ENCODE peak calls at places on chromosomes 16 and 17, in eight cellular contexts. E, T, A, O, H, B, U and Z are unnamed samples.

GRCh38 chr17:61465550-61466237 is 13.5 kb downstream of the TBX4 start:
- DNase-seq in U (no peak), T (no peak), A (no peak), E (no peak), H (no peak), B (peak), O (no peak), Z (no peak)

GRCh38 chr17:27531469-27531948 is 75.3 kb downstream of the KSR1 start:
- DNase-seq in H (no peak), E (no peak), B (no peak), A (no peak), O (no peak), T (no peak), U (no peak), Z (no peak)

GRCh38 chr17:61376931-61377838 is 22.5 kb upstream of the TBX2 start:
- DNase-seq in U (no peak), T (no peak), B (no peak), H (no peak), O (no peak), E (no peak), A (no peak), Z (no peak)

GRCh38 chr17:45976755-45977505 is 22.1 kb upstream of the STH start:
- DNase-seq in T (no peak), H (no peak), O (no peak), E (no peak), U (no peak), B (peak), A (no peak), Z (no peak)

GRCh38 chr17:45818708-45819107 is 26.0 kb upstream of the SPPL2C start:
- DNase-seq in U (no peak), O (no peak), B (no peak), A (no peak), H (no peak), T (no peak), E (no peak), Z (no peak)

GRCh38 chr16:68707341-68708152 is 29.5 kb upstream of the CDH1 start:
- DNase-seq in T (no peak), B (peak), O (no peak), E (peak), U (peak), H (peak), A (peak), Z (peak)

GRCh38 chr16:7334801-7335560 is 2.3 kb downstream of the RBFOX1 start:
- DNase-seq in H (no peak), E (no peak), U (no peak), B (no peak), O (no peak), A (no peak), T (no peak), Z (no peak)

GRCh38 chr16:10480151-10480550 is 94.3 kb downstream of the ATF7IP2 start:
- DNase-seq in T (no peak), E (no peak), A (no peak), H (no peak), U (no peak), B (no peak), O (no peak), Z (no peak)

GRCh38 chr16:12516621-12517309 is 286.9 kb downstream of the CPPED1 start:
- DNase-seq in O (no peak), H (no peak), A (no peak), U (no peak), B (no peak), T (no peak), E (no peak), Z (peak)

GRCh38 chr16:81997738-81998137 is 13.5 kb downstream of the SDR42E1 start:
- DNase-seq in U (peak), H (peak), E (no peak), O (no peak), B (no peak), T (no peak), A (no peak), Z (no peak)

GRCh38 chr17:51850206-51850605 is 308.3 kb downstream of the CA10 start:
- DNase-seq in O (no peak), A (no peak), B (peak), E (peak), T (no peak), U (no peak), H (peak), Z (no peak)

GRCh38 chr16:65833171-65833871 is 533.2 kb upstream of the CDH5 start:
- DNase-seq in O (no peak), E (no peak), U (peak), T (peak), A (peak), H (peak), B (no peak), Z (no peak)

GRCh38 chr16:23256440-23256839 is 45.7 kb upstream of the SCNN1B start:
- DNase-seq in T (no peak), A (no peak), B (no peak), H (no peak), U (no peak), E (no peak), O (no peak), Z (peak)

GRCh38 chr16:90032664-90033346 is 13.5 kb upstream of the DBNDD1 start:
- DNase-seq in O (no peak), T (no peak), A (no peak), E (no peak), H (no peak), B (no peak), U (peak), Z (no peak)

GRCh38 chr17:66988069-66988798 is 23.7 kb downstream of the CACNG4 start:
- DNase-seq in O (peak), U (no peak), B (peak), E (peak), H (no peak), T (peak), A (no peak), Z (no peak)

GRCh38 chr16:69340095-69340644 is 598 bp downstream of the NIP7 start:
- DNase-seq in B (no peak), U (no peak), T (no peak), A (no peak), E (peak), H (no peak), O (no peak), Z (no peak)

GRCh38 chr16:67475051-67475450 is 5.9 kb downstream of the ATP6V0D1 start:
- DNase-seq in B (no peak), H (no peak), E (no peak), T (no peak), O (no peak), U (no peak), A (no peak), Z (no peak)

GRCh38 chr17:79537061-79537460 is 73.8 kb downstream of the RBFOX3 start:
- DNase-seq in B (no peak), E (no peak), O (no peak), A (no peak), H (no peak), U (no peak), T (no peak), Z (no peak)

GRCh38 chr16:11890231-11890630 is 25.5 kb downstream of the GSPT1 start:
- DNase-seq in A (no peak), T (no peak), O (no peak), E (no peak), U (no peak), B (no peak), H (no peak), Z (no peak)

GRCh38 chr17:65122836-65123756 is 14.1 kb upstream of the RGS9 start:
- DNase-seq in T (peak), H (peak), U (peak), A (no peak), B (peak), O (peak), E (peak), Z (peak)

GRCh38 chr16:86882586-86883280 is 304.4 kb downstream of the FOXL1 start:
- DNase-seq in B (no peak), U (peak), O (no peak), T (no peak), A (no peak), E (no peak), H (peak), Z (no peak)

GRCh38 chr16:81524382-81524781 is 79.8 kb downstream of the CMIP start:
- DNase-seq in H (no peak), U (no peak), A (no peak), O (no peak), E (no peak), B (no peak), T (no peak), Z (no peak)

GRCh38 chr17:51353296-51353695 is 93.0 kb downstream of the UTP18 start:
- DNase-seq in O (no peak), E (no peak), B (no peak), T (no peak), U (no peak), H (no peak), A (no peak), Z (no peak)

GRCh38 chr17:33090806-33091205 is 99.2 kb downstream of the SPACA3 start:
- DNase-seq in O (no peak), T (no peak), B (no peak), E (no peak), U (no peak), A (no peak), H (no peak), Z (no peak)

GRCh38 chr17:38881600-38882191 is 11.8 kb downstream of the LASP1 start:
- DNase-seq in H (no peak), A (no peak), U (peak), B (peak), T (peak), E (peak), O (no peak), Z (peak)

GRCh38 chr16:28258571-28258970 is 33.8 kb upstream of the SBK1 start:
- DNase-seq in E (peak), U (no peak), B (peak), O (no peak), A (no peak), T (peak), H (no peak), Z (no peak)

GRCh38 chr16:12131755-12132154 is 155.2 kb downstream of the SNX29 start:
- DNase-seq in A (no peak), B (no peak), H (no peak), U (no peak), T (no peak), O (no peak), E (no peak), Z (no peak)

GRCh38 chr16:86398622-86399021 is 111.7 kb upstream of the FOXF1 start:
- DNase-seq in U (peak), O (no peak), T (no peak), H (no peak), A (no peak), B (no peak), E (no peak), Z (no peak)

GRCh38 chr16:88479795-88480760 is 27.0 kb downstream of the ZFPM1 start:
- DNase-seq in E (no peak), T (no peak), O (peak), A (no peak), B (no peak), H (no peak), U (no peak), Z (no peak)

GRCh38 chr17:65783845-65784334 is 222.4 kb upstream of the AXIN2 start:
- DNase-seq in E (no peak), O (no peak), T (no peak), A (no peak), U (peak), H (peak), B (no peak), Z (peak)

GRCh38 chr16:89525146-89525913 is 17.1 kb downstream of the SPG7 start:
- DNase-seq in B (no peak), A (no peak), H (no peak), E (no peak), T (no peak), O (no peak), U (no peak), Z (no peak)

GRCh38 chr17:74394977-74395376 is 27.7 kb downstream of the GPR142 start:
- DNase-seq in T (no peak), E (no peak), B (no peak), A (no peak), O (no peak), U (no peak), H (peak), Z (no peak)

GRCh38 chr16:85444879-85445778 is 168.0 kb upstream of the GSE1 start:
- DNase-seq in U (no peak), B (peak), O (peak), E (peak), T (peak), A (no peak), H (no peak), Z (peak)

GRCh38 chr16:11407047-11407982 is 62.1 kb downstream of the RMI2 start:
- DNase-seq in O (peak), E (peak), B (peak), T (peak), A (peak), H (peak), U (peak), Z (peak)

GRCh38 chr16:77234611-77235010 is 35.4 kb downstream of the SYCE1L start:
- DNase-seq in U (no peak), E (peak), T (no peak), B (peak), O (no peak), H (peak), A (no peak), Z (no peak)

DNA sequence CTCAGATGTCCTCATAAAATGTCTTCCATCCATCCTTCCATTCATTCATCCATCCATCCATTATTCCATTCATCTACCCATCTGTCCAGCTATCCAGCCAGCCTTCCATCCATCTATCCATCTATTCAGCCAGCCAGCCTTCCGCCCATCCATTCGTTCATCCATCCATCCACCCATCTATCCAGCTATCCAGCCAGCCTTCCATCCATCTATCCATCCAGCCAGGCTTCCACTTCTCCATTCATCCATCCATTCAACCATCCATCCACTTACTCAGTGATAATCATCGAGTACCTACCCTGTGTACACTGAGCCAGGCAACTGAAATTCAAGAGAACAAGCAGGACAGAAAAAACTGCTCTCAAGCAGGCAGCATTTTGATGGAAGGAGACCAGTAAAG is 4.6 kb upstream of the CCDC182 start:
- DNase-seq in O (no peak), U (no peak), T (no peak), B (no peak), E (no peak), A (no peak), H (no peak), Z (no peak)
- H3K4me3 ChIP-seq in O (no peak), U (no peak), T (no peak), B (no peak), E (no peak), A (no peak), H (no peak), Z (no peak)

DNA sequence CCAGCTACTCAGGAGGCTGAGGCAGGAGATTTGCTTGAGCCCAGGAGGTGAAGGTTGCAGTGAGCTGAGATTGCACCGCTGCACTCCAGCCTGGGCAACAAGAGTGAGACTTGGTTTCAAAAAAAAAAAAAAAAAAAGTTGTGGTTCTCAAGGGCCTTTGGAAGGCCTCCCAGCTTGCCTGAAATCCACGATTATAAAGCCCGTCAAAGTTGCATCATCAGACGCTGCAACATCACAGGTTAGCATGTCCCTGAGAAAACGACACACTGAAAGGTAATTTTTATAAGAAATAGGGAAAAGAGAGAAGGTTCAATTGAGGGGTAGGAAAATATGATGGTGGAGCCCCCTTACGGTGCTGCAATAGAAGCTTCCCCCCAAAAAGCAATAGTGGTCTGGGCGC is 4.6 kb upstream of the LYZL6 start:
- DNase-seq in B (no peak), E (no peak), O (no peak), A (no peak), T (no peak), H (no peak), U (no peak), Z (no peak)
- TF ChIP-seq CTCF in B (no peak), E (no peak), O (no peak), A (no peak), T (no peak), H (no peak), U (no peak), Z (no peak)

GRCh38 chr17:82294086-82294773 is 20.7 kb upstream of the CSNK1D start:
- DNase-seq in B (no peak), E (no peak), A (no peak), T (no peak), O (no peak), U (no peak), H (no peak), Z (no peak)
- H3K9ac ChIP-seq in B (no peak), E (no peak), A (no peak), T (no peak), O (no peak), U (no peak), H (peak), Z (peak)

GRCh38 chr17:78133971-78134898 is 3.7 kb downstream of the TMC8 start:
- DNase-seq in B (peak), U (peak), T (peak), O (peak), H (peak), A (no peak), E (peak), Z (peak)
- H3K4me3 ChIP-seq in B (no peak), U (no peak), T (no peak), O (no peak), H (no peak), A (no peak), E (no peak), Z (no peak)

GRCh38 chr17:7034955-7035590 is 742 bp upstream of the SLC16A13 start:
- DNase-seq in O (peak), B (no peak), A (no peak), T (no peak), E (no peak), H (no peak), U (no peak), Z (no peak)

GRCh38 chr17:7035591-7036368 is at the start of gene SLC16A13:
- DNase-seq in U (peak), O (peak), B (peak), A (peak), E (peak), T (peak), H (peak), Z (peak)

GRCh38 chr17:7041607-7042506 is 2.0 kb downstream of the SLC16A11 start:
- DNase-seq in H (no peak), A (no peak), T (peak), O (no peak), E (peak), B (peak), U (no peak), Z (no peak)

GRCh38 chr17:7042507-7043194 is 1.2 kb downstream of the SLC16A11 start:
- DNase-seq in A (no peak), U (no peak), B (peak), O (no peak), E (peak), T (peak), H (no peak), Z (no peak)

GRCh38 chr17:7038025-7038862 is 2.4 kb downstream of the SLC16A13 start:
- DNase-seq in U (no peak), A (no peak), E (peak), T (peak), H (no peak), B (no peak), O (no peak), Z (no peak)
- TF ChIP-seq CTCF in U (no peak), A (no peak), E (peak), T (no peak), H (no peak), B (peak), O (peak), Z (no peak)

GRCh38 chr17:42672038-42672437 is 4.8 kb downstream of the PLEKHH3 start:
- DNase-seq in E (no peak), B (peak), O (no peak), A (no peak), U (no peak), H (no peak), T (no peak), Z (no peak)

GRCh38 chr17:42667088-42667951 is 8.2 kb downstream of the TUBG2 start:
- DNase-seq in U (peak), A (no peak), O (no peak), T (peak), E (no peak), B (peak), H (peak), Z (peak)

GRCh38 chr17:42670199-42670924 is 6.4 kb downstream of the PLEKHH3 start:
- DNase-seq in H (no peak), T (peak), O (no peak), U (no peak), B (peak), E (peak), A (no peak), Z (no peak)

GRCh38 chr17:42670925-42671657 is 5.7 kb downstream of the PLEKHH3 start:
- DNase-seq in B (peak), H (no peak), A (no peak), T (no peak), E (no peak), O (no peak), U (no peak), Z (no peak)

GRCh38 chr17:42669705-42670198 is 7.0 kb downstream of the PLEKHH3 start:
- DNase-seq in O (no peak), E (no peak), A (no peak), B (peak), U (no peak), T (no peak), H (no peak), Z (no peak)
- H3K9ac ChIP-seq in O (no peak), E (no peak), A (no peak), B (no peak), U (no peak), T (no peak), H (no peak), Z (no peak)